ENCODE peak calls at places on chromosomes 1 and 21, in six cellular contexts. E is fibroblast of lung, B is GM23338, U is GM23248, D is PC-9, Q is Karpas-422. G is an unnamed sample. For H3K79me2 and H4K20me1, the result is how much of the 10 kb centered on the place peaks cover.

GRCh38 chr1:32172621-32173245 is 6.7 kb upstream of the TXLNA start:
- DNase-seq in Q (no peak), D (no peak), U (peak), B (no peak), E (no peak), G (peak)

GRCh38 chr1:25675729-25676476 is 59.3 kb downstream of the MAN1C1 start:
- DNase-seq in E (no peak), U (no peak), D (no peak), B (no peak), Q (no peak), G (peak)

GRCh38 chr1:87151500-87152421 is 176.9 kb upstream of the LMO4 start:
- DNase-seq in B (peak), D (no peak), E (peak), U (no peak), Q (peak), G (no peak)

GRCh38 chr1:162726539-162726938 is 64.0 kb upstream of the HSD17B7 start:
- DNase-seq in Q (no peak), E (no peak), B (no peak), U (no peak), D (no peak), G (no peak)

GRCh38 chr1:93845554-93846150 is 33.4 kb downstream of the DNTTIP2 start:
- DNase-seq in D (peak), E (peak), U (peak), B (peak), Q (no peak), G (peak)

GRCh38 chr1:229027622-229028182 is 243.2 kb upstream of the RAB4A start:
- DNase-seq in D (peak), U (peak), B (peak), Q (no peak), E (peak), G (peak)

GRCh38 chr1:175857756-175858155 is 114.4 kb upstream of the TNR start:
- DNase-seq in Q (no peak), B (no peak), E (no peak), D (no peak), U (no peak), G (no peak)

GRCh38 chr1:183417691-183418491 is at the start of gene NMNAT2:
- DNase-seq in D (peak), B (peak), U (peak), E (peak), Q (no peak), G (no peak)

GRCh38 chr21:20783611-20784010 is 214.6 kb upstream of the NCAM2 start:
- DNase-seq in D (no peak), B (no peak), E (no peak), Q (no peak), U (no peak), G (no peak)

GRCh38 chr1:116879478-116880133 is 30.1 kb upstream of the PTGFRN start:
- DNase-seq in B (no peak), D (peak), U (no peak), E (no peak), Q (no peak), G (no peak)

GRCh38 chr1:247332215-247332900 is 691 bp upstream of the ZNF496 start:
- DNase-seq in E (peak), D (no peak), Q (peak), U (peak), B (peak), G (peak)
- H3K79me2 ChIP-seq in E (under half), D (under half), Q (half or more), U (half or more), B (half or more), G (half or more)

DNA sequence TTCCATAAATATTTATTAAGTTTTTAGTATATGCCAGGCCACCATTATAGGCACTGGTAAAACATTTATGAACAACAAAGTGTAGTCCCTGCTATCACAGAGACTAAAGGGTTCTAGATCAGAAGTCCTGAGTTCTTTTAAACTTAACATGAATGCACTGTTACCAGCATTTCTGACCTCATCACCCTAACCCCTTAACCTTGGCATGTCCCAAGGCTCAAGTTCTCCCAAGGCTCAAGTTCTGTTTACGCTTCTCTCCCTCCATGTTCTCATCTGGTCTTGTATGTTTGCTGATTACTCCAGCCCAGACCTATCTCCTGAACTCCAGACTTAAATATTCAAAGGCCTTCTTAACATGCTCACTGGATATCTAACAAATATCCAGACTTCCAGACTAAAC is 54.5 kb downstream of the UBE2T start:
- DNase-seq in Q (no peak), B (no peak), U (no peak), D (no peak), E (no peak), G (no peak)
- H3K4me2 ChIP-seq in Q (no peak), B (no peak), U (no peak), D (no peak), E (no peak), G (no peak)

DNA sequence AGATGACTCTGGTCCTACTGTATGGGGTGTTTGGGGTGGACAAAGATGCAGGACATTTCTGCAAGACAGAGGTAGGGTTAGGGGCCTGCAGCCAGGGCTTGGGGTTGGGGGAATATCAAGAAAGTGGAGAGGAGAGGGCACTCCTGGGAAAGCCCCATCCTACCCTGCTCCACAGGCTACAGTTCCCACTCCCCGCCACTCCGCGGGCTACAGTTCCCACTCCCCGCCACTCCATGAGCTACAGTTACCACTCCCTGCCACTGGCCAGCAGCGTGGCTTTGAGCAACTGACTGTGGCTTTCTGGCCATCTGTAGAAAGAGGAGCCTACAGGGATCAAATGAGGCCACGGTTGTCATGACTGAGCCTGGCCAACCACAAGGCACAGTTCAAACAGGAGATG is 93.8 kb upstream of the GRIK3 start:
- DNase-seq in Q (no peak), U (no peak), B (no peak), E (no peak), D (no peak), G (no peak)
- H4K20me1 ChIP-seq in Q (under half), U (under half), B (under half), E (under half), D (under half), G (under half)

DNA sequence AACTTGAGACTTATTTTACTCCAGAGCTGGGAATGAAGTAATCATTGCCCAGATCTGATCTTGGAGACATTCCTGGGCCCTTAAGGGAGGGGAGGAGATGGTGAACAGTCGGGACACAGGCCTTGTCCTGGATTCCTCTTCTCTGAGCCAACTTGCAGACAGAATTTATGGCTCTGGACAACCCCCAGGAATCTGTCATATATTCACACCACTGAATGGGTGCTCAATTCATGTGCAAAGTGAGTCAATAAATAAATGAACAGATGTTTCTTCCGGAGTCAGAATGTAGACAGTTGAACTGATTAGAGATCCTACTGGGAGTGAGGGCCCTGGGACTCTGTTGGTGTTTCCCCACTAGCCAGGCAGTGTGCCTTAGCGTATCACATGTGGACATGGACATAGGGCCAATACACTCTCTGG is 2.6 kb downstream of the TUFT1 start:
- DNase-seq in Q (no peak), E (peak), D (peak), B (no peak), U (peak), G (no peak)
- H3K79me2 ChIP-seq in Q (under half), E (under half), D (half or more), B (under half), U (under half), G (under half)

GRCh38 chr21:41641821-41642368 is 125.0 kb downstream of the RIPK4 start:
- DNase-seq in E (peak), Q (no peak), D (peak), U (peak), B (no peak), G (no peak)
- H3K4me2 ChIP-seq in E (peak), Q (no peak), D (peak), U (peak), B (no peak), G (no peak)

G was measured in DND-41.